ENCODE peak calls at places on chromosomes 1 and 21, in four cellular contexts. M is HFF-Myc; P is cardiac fibroblast; H is stimulated activated CD4-positive, alpha-beta T cell treated with anti-CD3 and anti-CD28 coated beads, Interleukin-4, amount 100 ng/mL, for 48 hours. R is an unnamed sample.

GRCh38 chr1:41349361-41350054 is 11.7 kb upstream of the FOXO6 start:
- DNase-seq in M (no peak), P (no peak), H (no peak), R (no peak)

GRCh38 chr1:97906567-97907228 is 14.1 kb downstream of the DPYD start:
- DNase-seq in P (peak), H (no peak), M (peak), R (no peak)

GRCh38 chr1:51518730-51519047 is 377 bp downstream of the EPS15 start:
- DNase-seq in H (peak), P (no peak), M (no peak), R (no peak)

GRCh38 chr1:32349211-32349708 is 13.0 kb downstream of the FAM229A start:
- DNase-seq in M (peak), H (no peak), P (peak), R (no peak)

GRCh38 chr1:25695066-25695990 is 78.7 kb downstream of the MAN1C1 start:
- DNase-seq in H (no peak), M (no peak), P (peak), R (no peak)

GRCh38 chr21:19236209-19236608 is 832.6 kb upstream of the TMPRSS15 start:
- DNase-seq in P (no peak), M (no peak), H (no peak), R (no peak)

GRCh38 chr21:26471116-26471505 is 102.0 kb downstream of the CYYR1 start:
- DNase-seq in H (no peak), P (no peak), M (no peak), R (no peak)

GRCh38 chr1:82775402-82776000 is 974.8 kb downstream of the ADGRL2 start:
- DNase-seq in M (no peak), H (peak), P (peak), R (no peak)

GRCh38 chr1:33342041-33342723 is 21.3 kb upstream of the A3GALT2 start:
- DNase-seq in M (peak), H (no peak), P (peak), R (no peak)

GRCh38 chr1:40712997-40713396 is 21.5 kb downstream of the NFYC start:
- DNase-seq in P (peak), H (no peak), M (no peak), R (no peak)

GRCh38 chr21:36608251-36608650 is 90.7 kb upstream of the SIM2 start:
- DNase-seq in P (no peak), H (no peak), M (no peak), R (no peak)

GRCh38 chr1:15950763-15951295 is 25.1 kb downstream of the ZBTB17 start:
- DNase-seq in H (peak), M (no peak), P (peak), R (no peak)

GRCh38 chr1:47178665-47179022 is 11.2 kb downstream of the PDZK1IP1 start:
- DNase-seq in H (no peak), M (no peak), P (no peak), R (no peak)

GRCh38 chr21:33893917-33894316 is 21.7 kb downstream of the ATP5PO start:
- DNase-seq in P (no peak), H (no peak), M (no peak), R (no peak)

GRCh38 chr1:169367686-169368405 is at the start of the genes BLZF1 and NME7:
- DNase-seq in P (peak), H (peak), M (peak), R (peak)

GRCh38 chr1:229557913-229558414 is 543 bp downstream of the ABCB10 start:
- DNase-seq in P (peak), H (peak), M (no peak), R (peak)

GRCh38 chr1:184686540-184686939 is 68.1 kb downstream of the EDEM3 start:
- DNase-seq in M (no peak), P (peak), H (no peak), R (no peak)

GRCh38 chr1:71080178-71080781 is 555 bp downstream of the ZRANB2 start:
- DNase-seq in H (peak), P (peak), M (no peak), R (no peak)

GRCh38 chr21:31733521-31734149 is 1.7 kb upstream of the SCAF4 start:
- DNase-seq in H (no peak), P (no peak), M (no peak), R (no peak)

GRCh38 chr1:24635195-24635843 is 7.8 kb upstream of the SRRM1 start:
- DNase-seq in H (no peak), P (peak), M (peak), R (peak)

GRCh38 chr1:28877132-28877781 is 37.1 kb upstream of the EPB41 start:
- DNase-seq in M (peak), H (peak), P (peak), R (peak)

GRCh38 chr1:174815036-174815435 is 184.7 kb upstream of the CACYBP start:
- DNase-seq in H (no peak), P (peak), M (peak), R (peak)

GRCh38 chr21:35138665-35139381 is 89.7 kb upstream of the RUNX1 start:
- DNase-seq in H (peak), P (peak), M (no peak), R (no peak)

GRCh38 chr21:19553930-19554615 is 1150.5 kb upstream of the TMPRSS15 start:
- DNase-seq in H (no peak), P (no peak), M (no peak), R (no peak)

GRCh38 chr1:55848906-55849305 is 633.7 kb upstream of the USP24 start:
- DNase-seq in P (peak), H (no peak), M (no peak), R (no peak)

GRCh38 chr1:235920596-235921375 is 54.1 kb upstream of the LYST start:
- DNase-seq in H (no peak), M (no peak), P (no peak), R (no peak)

GRCh38 chr21:34131586-34131985 is 58.2 kb downstream of the MRPS6 start:
- DNase-seq in M (no peak), H (no peak), P (no peak), R (no peak)

GRCh38 chr1:10267319-10267718 is 56.9 kb downstream of the KIF1B start:
- DNase-seq in M (no peak), H (no peak), P (peak), R (no peak)

GRCh38 chr21:46428286-46428685 is 30.4 kb upstream of the DIP2A start:
- DNase-seq in P (no peak), H (no peak), M (no peak), R (no peak)

GRCh38 chr21:39923441-39923840 is 56.2 kb downstream of the PCP4 start:
- DNase-seq in M (no peak), P (no peak), H (no peak), R (no peak)

GRCh38 chr1:160428655-160429054 is 28.3 kb downstream of the VANGL2 start:
- DNase-seq in H (peak), P (peak), M (no peak), R (no peak)

GRCh38 chr1:57857809-57858208 is 433.9 kb upstream of the DAB1 start:
- DNase-seq in P (no peak), M (no peak), H (no peak), R (no peak)

GRCh38 chr1:116256875-116257823 is 115.9 kb upstream of the ATP1A1 start:
- DNase-seq in M (no peak), H (no peak), P (no peak), R (no peak)

GRCh38 chr1:145736191-145736590 is 16.9 kb downstream of the CD160 start:
- DNase-seq in M (no peak), P (no peak), H (no peak), R (no peak)

GRCh38 chr1:99083338-99083737 is 78.7 kb upstream of the PLPPR5 start:
- DNase-seq in H (no peak), M (no peak), P (no peak), R (no peak)

GRCh38 chr1:17802164-17802563 is 47.0 kb downstream of the ACTL8 start:
- DNase-seq in H (no peak), P (peak), M (no peak), R (no peak)